ENCODE peak calls at places on chromosomes 4 and X, in four cellular contexts. B is RWPE1, N is endodermal cell, A is amniotic stem cell. C is an unnamed sample.

GRCh38 chrX:81489987-81490386 is 288.1 kb downstream of the SH3BGRL start:
- DNase-seq in A (no peak), N (no peak), B (no peak), C (no peak)

GRCh38 chrX:69285881-69286545 is 120.8 kb upstream of the PJA1 start:
- DNase-seq in N (peak), A (no peak), B (peak), C (no peak)

GRCh38 chr4:174764105-174764729 is 64.8 kb downstream of the GLRA3 start:
- DNase-seq in B (peak), N (no peak), A (peak), C (no peak)

GRCh38 chr4:14871676-14872430 is 130.4 kb upstream of the CPEB2 start:
- DNase-seq in B (peak), A (no peak), N (peak), C (peak)

GRCh38 chr4:138935135-138935795 is 80.3 kb upstream of the NOCT start:
- DNase-seq in N (no peak), B (no peak), A (no peak), C (no peak)

GRCh38 chr4:76420311-76420710 is 630 bp downstream of the CCDC158 start:
- DNase-seq in N (no peak), B (no peak), A (no peak), C (no peak)

GRCh38 chrX:41781500-41781899 is 57.5 kb downstream of the GPR82 start:
- DNase-seq in B (peak), A (no peak), N (no peak), C (no peak)

GRCh38 chr4:125714845-125715244 is 400.1 kb downstream of the FAT4 start:
- DNase-seq in N (no peak), B (no peak), A (no peak), C (no peak)

GRCh38 chr4:85759392-85759791 is 284.4 kb downstream of the ARHGAP24 start:
- DNase-seq in A (no peak), N (no peak), B (no peak), C (no peak)

GRCh38 chr4:141102367-141102766 is 30.9 kb downstream of the RNF150 start:
- DNase-seq in B (peak), A (no peak), N (no peak), C (no peak)

GRCh38 chrX:104041003-104041402 is 1.2 kb downstream of the H2BW2 start:
- DNase-seq in B (no peak), N (no peak), A (no peak), C (no peak)